ENCODE peak calls at places on chromosomes 3 and 15, in five cellular contexts. Y is neural crest cell, C is cardiac fibroblast, N is HepG2, J is NCI-H460. W is an unnamed sample.

GRCh38 chr3:20935791-20936190 is 749.8 kb upstream of the SGO1 start:
- DNase-seq in Y (no peak), C (no peak), N (no peak), J (no peak), W (no peak)

GRCh38 chr3:56869157-56869889 is 67.6 kb upstream of the ARHGEF3 start:
- DNase-seq in Y (no peak), C (no peak), N (no peak), J (no peak), W (no peak)

GRCh38 chr15:39188930-39189329 is 391.9 kb upstream of the THBS1 start:
- DNase-seq in Y (no peak), C (peak), N (peak), J (no peak), W (no peak)

GRCh38 chr15:82810863-82811421 is 1.5 kb downstream of the WHAMM start:
- DNase-seq in Y (no peak), C (peak), N (no peak), J (no peak), W (no peak)

GRCh38 chr15:40695469-40695910 is 516 bp downstream of the RAD51 start:
- DNase-seq in Y (no peak), C (peak), N (peak), J (no peak), W (no peak)

GRCh38 chr15:93852761-93853160 is 378.6 kb upstream of the MCTP2 start:
- DNase-seq in Y (no peak), C (no peak), N (no peak), J (no peak), W (no peak)

GRCh38 chr15:44654858-44655257 is 8.6 kb downstream of the SPG11 start:
- DNase-seq in Y (no peak), C (no peak), N (no peak), J (no peak), W (no peak)

GRCh38 chr15:37072181-37072580 is 28.2 kb downstream of the MEIS2 start:
- DNase-seq in Y (no peak), C (no peak), N (no peak), J (no peak), W (no peak)

GRCh38 chr3:104521606-104522336 is 844.9 kb upstream of the ALCAM start:
- DNase-seq in Y (no peak), C (no peak), N (no peak), J (no peak), W (no peak)

GRCh38 chr15:67925182-67925581 is 85.3 kb upstream of the RNU6-1 start:
- DNase-seq in Y (no peak), C (no peak), N (no peak), J (no peak), W (no peak)

GRCh38 chr3:53202331-53203015 is 41.5 kb downstream of the PRKCD start:
- DNase-seq in Y (no peak), C (no peak), N (no peak), J (no peak), W (no peak)

GRCh38 chr3:74559301-74559700 is 55.2 kb downstream of the CNTN3 start:
- DNase-seq in Y (no peak), C (no peak), N (no peak), J (no peak), W (no peak)

W was measured in esophagus muscularis mucosa.